ENCODE peak calls at places on chromosomes 12 and 14, in eight cellular contexts. P is CD4-positive, alpha-beta T cell; A is NCI-H774; T is effector memory CD4-positive, alpha-beta T cell; L is LHCN-M2; Y is HuH-7.5; X is activated T-cell treated with anti-CD3 and anti-CD28 coated beads for 1 hour; Q is left cardiac atrium. O is an unnamed sample.

GRCh38 chr14:77276295-77276935 is 5.4 kb upstream of the NGB start:
- DNase-seq in Y (no peak), Q (no peak), X (no peak), A (no peak), T (no peak), P (no peak), L (no peak), O (no peak)

GRCh38 chr12:112381421-112381897 is 772 bp downstream of the HECTD4 start:
- DNase-seq in Q (peak; percentile 29), P (peak; percentile 7), Y (no peak), T (peak; percentile 30), L (no peak), A (no peak), X (peak; percentile 6), O (no peak)

GRCh38 chr14:99033951-99034350 is 238.0 kb downstream of the BCL11B start:
- DNase-seq in T (no peak), L (no peak), Q (no peak), P (no peak), Y (no peak), A (no peak), X (no peak), O (no peak)

GRCh38 chr12:3461391-3461790 is 29.6 kb upstream of the PRMT8 start:
- DNase-seq in L (no peak), X (no peak), Y (no peak), P (no peak), A (no peak), T (no peak), Q (peak; percentile 36), O (no peak)

GRCh38 chr12:115895247-115895646 is 382.2 kb downstream of the MED13L start:
- DNase-seq in T (no peak), P (no peak), L (peak; percentile 6), A (no peak), X (no peak), Y (no peak), Q (no peak), O (no peak)

GRCh38 chr12:52992699-52993557 is 13.3 kb upstream of the EIF4B start:
- DNase-seq in L (peak; percentile 27), A (no peak), Q (no peak), T (no peak), X (no peak), Y (no peak), P (no peak), O (peak; percentile 44)

GRCh38 chr14:81400852-81401251 is 728 bp upstream of the STON2 start:
- DNase-seq in T (no peak), X (no peak), P (no peak), Y (peak; percentile 18), A (no peak), L (peak; percentile 100), Q (peak; percentile 61), O (peak; percentile 99)

GRCh38 chr12:24760162-24760561 is 188.7 kb downstream of the BCAT1 start:
- DNase-seq in X (no peak), A (peak; percentile 33), Y (no peak), L (no peak), T (no peak), Q (no peak), P (no peak), O (no peak)

GRCh38 chr14:44657153-44657552 is 150.1 kb upstream of the FSCB start:
- DNase-seq in Q (no peak), P (no peak), A (no peak), T (no peak), X (no peak), L (no peak), Y (no peak), O (peak; percentile 31)

GRCh38 chr12:80316141-80316700 is 127.8 kb upstream of the PTPRQ start:
- DNase-seq in Q (no peak), Y (no peak), T (no peak), X (no peak), A (no peak), L (no peak), P (no peak), O (peak; percentile 5)

GRCh38 chr12:117361312-117361670 is at the start of gene NOS1:
- DNase-seq in L (no peak), X (no peak), Y (no peak), Q (no peak), T (no peak), A (no peak), P (no peak), O (no peak)

GRCh38 chr12:132711169-132711843 is 664 bp downstream of the PGAM5 start:
- DNase-seq in Q (no peak), L (no peak), P (no peak), Y (no peak), A (no peak), X (no peak), T (no peak), O (peak; percentile 23)

GRCh38 chr12:44794867-44795266 is 81.2 kb downstream of the NELL2 start:
- DNase-seq in X (no peak), Q (no peak), T (no peak), A (no peak), P (no peak), Y (no peak), L (no peak), O (no peak)

GRCh38 chr14:89516173-89516572 is 99.1 kb upstream of the FOXN3 start:
- DNase-seq in T (no peak), A (no peak), X (no peak), P (no peak), L (no peak), Y (no peak), Q (no peak), O (no peak)

GRCh38 chr12:118512669-118513068 is 136.3 kb downstream of the SUDS3 start:
- DNase-seq in A (no peak), L (no peak), X (no peak), T (no peak), Q (no peak), P (no peak), Y (no peak), O (no peak)

GRCh38 chr12:19945559-19946485 is 422.5 kb upstream of the PDE3A start:
- DNase-seq in Y (peak; percentile 23), X (no peak), L (peak; percentile 92), P (no peak), Q (no peak), T (no peak), A (no peak), O (peak; percentile 46)

GRCh38 chr14:56794088-56794556 is 16.2 kb downstream of the OTX2 start:
- DNase-seq in X (no peak), Q (no peak), A (no peak), L (no peak), T (no peak), Y (no peak), P (no peak), O (no peak)

GRCh38 chr12:95642583-95642982 is 91.3 kb upstream of the USP44 start:
- DNase-seq in P (no peak), A (no peak), X (no peak), L (no peak), Q (no peak), T (no peak), Y (no peak), O (no peak)

GRCh38 chr14:105120056-105120455 is 48.5 kb downstream of the JAG2 start:
- DNase-seq in Y (no peak), T (no peak), X (no peak), L (no peak), P (no peak), A (no peak), Q (no peak), O (no peak)

GRCh38 chr14:65910108-65910507 is 497.6 kb downstream of the FUT8 start:
- DNase-seq in Q (no peak), X (no peak), L (peak; percentile 1), P (no peak), T (no peak), Y (no peak), A (no peak), O (peak; percentile 90)

GRCh38 chr12:42084522-42084921 is 60.2 kb downstream of the GXYLT1 start:
- DNase-seq in L (no peak), P (no peak), T (no peak), X (no peak), Q (no peak), Y (no peak), A (no peak), O (no peak)

GRCh38 chr12:122965851-122966742 is at the start of gene ABCB9:
- DNase-seq in Y (peak; percentile 90), X (peak; percentile 91), A (peak; percentile 96), Q (peak; percentile 94), T (peak; percentile 93), L (peak; percentile 79), P (peak; percentile 94), O (peak; percentile 78)

GRCh38 chr14:69997849-69998248 is 118.6 kb downstream of the SMOC1 start:
- DNase-seq in Q (no peak), P (no peak), A (no peak), T (no peak), L (peak; percentile 80), X (no peak), Y (no peak), O (peak; percentile 64)

GRCh38 chr14:104431929-104432541 is 147.5 kb upstream of the C14orf180 start:
- DNase-seq in A (no peak), P (no peak), T (no peak), L (no peak), Y (no peak), Q (no peak), X (no peak), O (no peak)